ENCODE peak calls at places on chromosomes 2 and 18, in eight cellular contexts. Y is foreskin fibroblast; M is activated effector memory CD4-positive, alpha-beta T cell treated with Interleukin-2 at 50 U/mL for 16 hours; N is stimulated activated effector memory CD8-positive, alpha-beta T cell treated with anti-CD3 and anti-CD28 coated beads, Interleukin-12 subunit alpha, Interleukin-12 subunit beta, amount 100 ng/mL, for 72 hours; X is stomach; T is effector CD4-positive, alpha-beta T cell; D is LoVo; G is upper lobe of right lung. I is an unnamed sample.

GRCh38 chr2:396903-397302 is 109.0 kb upstream of the ALKAL2 start:
- DNase-seq in G (no peak), T (no peak), Y (no peak), M (no peak), X (no peak), D (no peak), N (no peak), I (no peak)

GRCh38 chr18:63882333-63883141 is 5.0 kb upstream of the SERPINB2 start:
- DNase-seq in Y (peak), G (no peak), T (no peak), M (no peak), N (no peak), D (peak), X (peak), I (no peak)

GRCh38 chr18:58953627-58954026 is 89.0 kb downstream of the ZNF532 start:
- DNase-seq in M (no peak), T (no peak), Y (no peak), D (no peak), N (no peak), X (peak), G (no peak), I (no peak)

GRCh38 chr2:227703961-227704360 is 13.9 kb downstream of the SLC19A3 start:
- DNase-seq in X (no peak), T (no peak), N (no peak), G (no peak), M (no peak), Y (peak), D (peak), I (no peak)

GRCh38 chr2:96691022-96691612 is 48.6 kb downstream of the FER1L5 start:
- DNase-seq in T (no peak), D (no peak), G (no peak), M (no peak), X (no peak), Y (no peak), N (no peak), I (no peak)

GRCh38 chr2:215983581-215984351 is 29.6 kb downstream of the MREG start:
- DNase-seq in N (no peak), Y (peak), M (no peak), D (no peak), T (no peak), X (no peak), G (no peak), I (no peak)

GRCh38 chr2:227608469-227609338 is 5.9 kb downstream of the SCYGR3 start:
- DNase-seq in Y (no peak), X (no peak), N (no peak), G (no peak), M (no peak), D (no peak), T (no peak), I (peak)

GRCh38 chr2:240997856-240998705 is at the start of gene SNED1:
- DNase-seq in M (peak), X (peak), T (peak), D (peak), N (no peak), Y (peak), G (peak), I (peak)

GRCh38 chr2:234843411-234843810 is 108.4 kb upstream of the SH3BP4 start:
- DNase-seq in N (no peak), M (no peak), Y (no peak), D (no peak), X (no peak), G (no peak), T (no peak), I (no peak)

GRCh38 chr18:12307251-12307736 is 747 bp upstream of the TUBB6 start:
- DNase-seq in N (no peak), D (no peak), T (no peak), Y (peak), X (no peak), M (no peak), G (no peak), I (no peak)